ENCODE peak calls at places on chromosomes 12 and 14, in nine cellular contexts. L is fibroblast of lung; S is epithelial cell of proximal tubule; W is stimulated activated CD8-positive, alpha-beta memory T cell treated with anti-CD3 and anti-CD28 coated beads, Interleukin-15, amount 100 ng/mL, for 48 hours; G is NCI-H345; Z is HT1080; R is RWPE1; Q is NCI-H446 treated with DMSO at 0.1 percent for 48 hours; I is HEK293T. A is an unnamed sample.

GRCh38 chr12:111753144-111753881 is 13.4 kb upstream of the ALDH2 start:
- DNase-seq in Z (peak), I (peak), R (peak), L (peak), S (no peak), G (peak), Q (no peak), W (no peak), A (peak)

GRCh38 chr14:78448483-78449094 is 278.4 kb downstream of the NRXN3 start:
- DNase-seq in Q (no peak), Z (peak), I (peak), L (peak), S (no peak), R (peak), W (peak), G (peak), A (peak)

GRCh38 chr12:109637341-109637740 is 63.7 kb downstream of the MVK start:
- DNase-seq in Z (no peak), L (no peak), R (no peak), W (no peak), S (no peak), I (no peak), Q (no peak), G (no peak), A (no peak)

GRCh38 chr14:73235531-73236155 is 1.7 kb upstream of the PAPLN start:
- DNase-seq in S (no peak), R (no peak), G (no peak), I (no peak), L (peak), Q (no peak), W (no peak), Z (no peak), A (no peak)

GRCh38 chr12:87140257-87140656 is 884.1 kb upstream of the MGAT4C start:
- DNase-seq in Z (no peak), G (no peak), R (peak), W (no peak), S (peak), I (no peak), L (peak), Q (no peak), A (no peak)

GRCh38 chr12:5904441-5904840 is 40.6 kb downstream of the ANO2 start:
- DNase-seq in G (no peak), L (no peak), R (no peak), Z (no peak), Q (no peak), W (no peak), S (no peak), I (no peak), A (no peak)

GRCh38 chr12:34119366-34119765 is 97.1 kb downstream of the ALG10 start:
- DNase-seq in L (no peak), I (no peak), W (no peak), S (no peak), Z (no peak), R (no peak), Q (no peak), G (no peak), A (no peak)

GRCh38 chr12:46944771-46945170 is 119.0 kb upstream of the SLC38A4 start:
- DNase-seq in S (no peak), Z (no peak), G (no peak), I (no peak), R (no peak), W (no peak), Q (no peak), L (no peak), A (no peak)

GRCh38 chr14:68337279-68337678 is 455.6 kb downstream of the ZFP36L1 start:
- DNase-seq in W (no peak), S (no peak), Q (no peak), I (no peak), R (no peak), Z (no peak), L (no peak), G (no peak), A (no peak)

GRCh38 chr12:60101715-60102114 is 505.9 kb downstream of the SLC16A7 start:
- DNase-seq in Q (no peak), L (no peak), Z (peak), I (no peak), W (no peak), R (no peak), S (no peak), G (no peak), A (no peak)

A was measured in RKO.